ENCODE peak calls at places on chromosome 16, in ten cellular contexts. X is NCI-H1417 treated with DMSO at 0.1 percent for 48 hours; Y is activated CD8-positive, alpha-beta memory T cell treated with anti-CD3 and anti-CD28 coated beads for 4 hours; P is tibial artery; I is GM23248; A is fibroblast of mammary gland; Q is sciatic nerve; T is M059J; O is T-helper 17 cell; J is CD4-positive, alpha-beta T cell. V is an unnamed sample.

GRCh38 chr16:637081-638018 is 1.2 kb upstream of the METTL26 start:
- DNase-seq in X (no peak), Y (peak), P (peak), I (peak), A (peak), Q (peak), T (peak), O (peak), J (peak), V (peak)

GRCh38 chr16:2074071-2074470 is 26.3 kb downstream of the TSC2 start:
- DNase-seq in X (no peak), Y (no peak), P (no peak), I (no peak), A (no peak), Q (no peak), T (no peak), O (no peak), J (no peak), V (no peak)

GRCh38 chr16:58678716-58679115 is 5.9 kb downstream of the SLC38A7 start:
- DNase-seq in X (no peak), Y (no peak), P (no peak), I (peak), A (no peak), Q (no peak), T (peak), O (no peak), J (no peak), V (peak)

GRCh38 chr16:54201200-54201599 is 85.4 kb downstream of the IRX3 start:
- DNase-seq in X (no peak), Y (no peak), P (no peak), I (no peak), A (no peak), Q (no peak), T (peak), O (no peak), J (no peak), V (no peak)

GRCh38 chr16:4015275-4015990 is 100.8 kb downstream of the ADCY9 start:
- DNase-seq in X (no peak), Y (no peak), P (no peak), I (no peak), A (no peak), Q (no peak), T (peak), O (no peak), J (no peak), V (no peak)

GRCh38 chr16:9978160-9978725 is 204.0 kb downstream of the GRIN2A start:
- DNase-seq in X (no peak), Y (no peak), P (no peak), I (no peak), A (no peak), Q (no peak), T (no peak), O (no peak), J (no peak), V (peak)

GRCh38 chr16:85329059-85329812 is 217.0 kb upstream of the CIBAR2 start:
- DNase-seq in X (peak), Y (no peak), P (no peak), I (peak), A (no peak), Q (no peak), T (peak), O (no peak), J (no peak), V (no peak)

GRCh38 chr16:49598386-49599170 is 225.0 kb downstream of the C16orf78 start:
- DNase-seq in X (no peak), Y (no peak), P (no peak), I (no peak), A (no peak), Q (peak), T (no peak), O (no peak), J (no peak), V (peak)

GRCh38 chr16:76292218-76292617 is 15.0 kb downstream of the CNTNAP4 start:
- DNase-seq in X (no peak), Y (no peak), P (no peak), I (no peak), A (no peak), Q (no peak), T (no peak), O (no peak), J (no peak), V (no peak)

GRCh38 chr16:89349947-89350633 is 132.6 kb downstream of the ZNF778 start:
- DNase-seq in X (no peak), Y (no peak), P (no peak), I (no peak), A (no peak), Q (no peak), T (no peak), O (no peak), J (no peak), V (no peak)

GRCh38 chr16:1620391-1620790 is 8.2 kb downstream of the CRAMP1 start:
- DNase-seq in X (no peak), Y (no peak), P (no peak), I (no peak), A (no peak), Q (no peak), T (peak), O (no peak), J (no peak), V (peak)

GRCh38 chr16:4032768-4033167 is 83.5 kb downstream of the ADCY9 start:
- DNase-seq in X (no peak), Y (no peak), P (peak), I (peak), A (no peak), Q (peak), T (no peak), O (no peak), J (no peak), V (no peak)

GRCh38 chr16:79146-80054 is 1.4 kb downstream of the MPG start:
- DNase-seq in X (no peak), Y (no peak), P (no peak), I (peak), A (peak), Q (no peak), T (no peak), O (no peak), J (no peak), V (peak)

GRCh38 chr16:67470314-67470713 is 10.6 kb downstream of the ATP6V0D1 start:
- DNase-seq in X (no peak), Y (no peak), P (peak), I (no peak), A (no peak), Q (peak), T (peak), O (no peak), J (no peak), V (no peak)

GRCh38 chr16:60945225-60945624 is 1091.0 kb downstream of the CDH8 start:
- DNase-seq in X (no peak), Y (no peak), P (no peak), I (no peak), A (peak), Q (no peak), T (peak), O (no peak), J (no peak), V (no peak)

GRCh38 chr16:80540516-80541305 is at the start of gene DYNLRB2:
- DNase-seq in X (peak), Y (peak), P (peak), I (peak), A (peak), Q (peak), T (peak), O (peak), J (peak), V (peak)

GRCh38 chr16:88686439-88687253 is at the start of gene SNAI3:
- DNase-seq in X (no peak), Y (peak), P (peak), I (peak), A (peak), Q (peak), T (peak), O (peak), J (peak), V (peak)

GRCh38 chr16:35174006-35174405 is 1714.6 kb downstream of the TP53TG3F start:
- DNase-seq in X (no peak), Y (no peak), P (no peak), I (no peak), A (no peak), Q (no peak), T (no peak), O (no peak), J (no peak), V (no peak)

GRCh38 chr16:22728167-22728836 is 85.7 kb upstream of the HS3ST2 start:
- DNase-seq in X (no peak), Y (no peak), P (no peak), I (no peak), A (no peak), Q (no peak), T (no peak), O (no peak), J (no peak), V (no peak)

GRCh38 chr16:56634715-56635440 is 2.4 kb downstream of the MT1M start:
- DNase-seq in X (no peak), Y (no peak), P (no peak), I (no peak), A (no peak), Q (peak), T (no peak), O (no peak), J (no peak), V (no peak)

GRCh38 chr16:15857779-15858560 is 1.1 kb upstream of the MYH11 start:
- DNase-seq in X (no peak), Y (no peak), P (peak), I (peak), A (no peak), Q (peak), T (peak), O (no peak), J (no peak), V (no peak)

GRCh38 chr16:75306102-75306762 is 54.8 kb upstream of the BCAR1 start:
- DNase-seq in X (no peak), Y (no peak), P (no peak), I (no peak), A (peak), Q (no peak), T (peak), O (no peak), J (no peak), V (no peak)

GRCh38 chr16:82855471-82855870 is 228.7 kb downstream of the CDH13 start:
- DNase-seq in X (no peak), Y (no peak), P (no peak), I (peak), A (peak), Q (no peak), T (peak), O (no peak), J (no peak), V (no peak)

GRCh38 chr16:77273-77806 is 685 bp upstream of the MPG start:
- DNase-seq in X (no peak), Y (no peak), P (no peak), I (peak), A (peak), Q (peak), T (no peak), O (no peak), J (no peak), V (peak)

GRCh38 chr16:1196494-1196893 is 28.6 kb downstream of the TPSG1 start:
- DNase-seq in X (no peak), Y (no peak), P (no peak), I (no peak), A (no peak), Q (no peak), T (no peak), O (no peak), J (no peak), V (no peak)

GRCh38 chr16:67407176-67407787 is 9.0 kb downstream of the ZDHHC1 start:
- DNase-seq in X (no peak), Y (no peak), P (no peak), I (peak), A (peak), Q (no peak), T (no peak), O (no peak), J (no peak), V (no peak)

GRCh38 chr16:57667526-57668258 is 414 bp upstream of the ADGRG3 start:
- DNase-seq in X (no peak), Y (no peak), P (no peak), I (no peak), A (peak), Q (no peak), T (peak), O (no peak), J (no peak), V (no peak)

GRCh38 chr16:46748775-46749705 is 896 bp upstream of the MYLK3 start:
- DNase-seq in X (no peak), Y (no peak), P (no peak), I (no peak), A (no peak), Q (no peak), T (no peak), O (no peak), J (no peak), V (peak)

GRCh38 chr16:20866161-20866772 is 33.9 kb downstream of the DCUN1D3 start:
- DNase-seq in X (no peak), Y (no peak), P (peak), I (peak), A (peak), Q (peak), T (peak), O (no peak), J (no peak), V (peak)

GRCh38 chr16:3375680-3376079 is 20.0 kb downstream of the OR2C1 start:
- DNase-seq in X (no peak), Y (no peak), P (no peak), I (no peak), A (no peak), Q (no peak), T (no peak), O (no peak), J (no peak), V (no peak)

GRCh38 chr16:59611556-59611955 is 877.4 kb upstream of the GOT2 start:
- DNase-seq in X (no peak), Y (no peak), P (no peak), I (peak), A (peak), Q (no peak), T (peak), O (no peak), J (no peak), V (no peak)

GRCh38 chr16:83814654-83814985 is 6.8 kb downstream of the HSBP1 start:
- DNase-seq in X (no peak), Y (no peak), P (no peak), I (no peak), A (no peak), Q (no peak), T (no peak), O (no peak), J (no peak), V (no peak)